ENCODE peak calls at places on chromosomes 3 and 15, in nine cellular contexts. F is M059J; G is ecto neural progenitor cell; I is activated CD4-positive, alpha-beta memory T cell treated with anti-CD3 and anti-CD28 coated beads for 36 hours; Y is NB4; P is bronchial epithelial cell; V is left colon; Q is iris pigment epithelial cell; R is 8988T. Z is an unnamed sample.

GRCh38 chr15:52803543-52804306 is 13.6 kb upstream of the ONECUT1 start:
- DNase-seq in F (no peak), R (no peak), G (peak), I (no peak), Q (no peak), P (no peak), Y (no peak), V (no peak), Z (peak)

GRCh38 chr3:133367956-133368355 is 31.9 kb upstream of the BFSP2 start:
- DNase-seq in G (no peak), V (no peak), Q (no peak), I (no peak), Y (no peak), P (no peak), F (no peak), R (no peak), Z (no peak)

GRCh38 chr3:161401389-161401788 is 30.1 kb upstream of the SPTSSB start:
- DNase-seq in V (no peak), P (no peak), I (no peak), F (peak), R (no peak), G (no peak), Q (no peak), Y (no peak), Z (no peak)

GRCh38 chr15:42344763-42345162 is 14.5 kb upstream of the CAPN3 start:
- DNase-seq in F (peak), V (no peak), Y (peak), Q (peak), R (no peak), I (no peak), G (no peak), P (peak), Z (no peak)

GRCh38 chr3:31124368-31124767 is 229.9 kb upstream of the GADL1 start:
- DNase-seq in V (no peak), G (no peak), Y (no peak), Q (no peak), F (no peak), P (no peak), I (no peak), R (no peak), Z (no peak)

GRCh38 chr3:50450135-50450911 is 53.1 kb downstream of the CACNA2D2 start:
- DNase-seq in I (peak), Y (no peak), F (peak), R (no peak), V (peak), G (no peak), Q (peak), P (peak), Z (no peak)

GRCh38 chr3:177453087-177453844 is 256.0 kb upstream of the TBL1XR1 start:
- DNase-seq in F (no peak), P (no peak), I (no peak), R (no peak), Q (no peak), Y (no peak), V (no peak), G (no peak), Z (no peak)

GRCh38 chr15:67836477-67836876 is 3.4 kb downstream of the RNU6-1 start:
- DNase-seq in I (peak), Q (peak), P (peak), R (no peak), F (no peak), Y (peak), V (peak), G (no peak), Z (no peak)

GRCh38 chr3:72482589-72483249 is 365.5 kb downstream of the SHQ1 start:
- DNase-seq in R (no peak), F (peak), P (peak), G (no peak), Y (peak), Q (peak), V (peak), I (peak), Z (no peak)

GRCh38 chr3:50698269-50698668 is 23.5 kb downstream of the DOCK3 start:
- DNase-seq in G (no peak), V (no peak), F (no peak), R (no peak), I (no peak), Y (no peak), P (no peak), Q (no peak), Z (no peak)

Z was measured in neuronal stem cell.